ENCODE peak calls at places on chromosomes 12 and 14, in four cellular contexts. Y, S, C and I are unnamed samples.

GRCh38 chr14:101195309-101195724 is 291.8 kb upstream of the RTL1 start:
- DNase-seq in S (no peak), Y (no peak), C (no peak), I (no peak)

GRCh38 chr12:124448955-124449622 is 118.3 kb downstream of the NCOR2 start:
- DNase-seq in Y (no peak), C (no peak), S (no peak), I (no peak)

GRCh38 chr12:123096159-123096558 is 54.7 kb downstream of the PITPNM2 start:
- DNase-seq in Y (no peak), C (no peak), S (no peak), I (no peak)

GRCh38 chr14:89139404-89140247 is 277.4 kb downstream of the FOXN3 start:
- DNase-seq in C (no peak), S (no peak), Y (no peak), I (no peak)

GRCh38 chr12:6383572-6384498 is at the start of gene LTBR:
- DNase-seq in Y (peak), C (no peak), S (peak), I (no peak)

GRCh38 chr12:25648460-25648859 is 95.4 kb upstream of the LMNTD1 start:
- DNase-seq in C (no peak), Y (peak), S (peak), I (no peak)

GRCh38 chr12:72546106-72546505 is 273.9 kb downstream of the TRHDE start:
- DNase-seq in C (no peak), Y (no peak), S (peak), I (no peak)

GRCh38 chr14:71481215-71481614 is 451.0 kb upstream of the RGS6 start:
- DNase-seq in S (no peak), Y (no peak), C (no peak), I (no peak)

GRCh38 chr12:19833775-19834501 is 394.6 kb downstream of the AEBP2 start:
- DNase-seq in C (no peak), Y (no peak), S (peak), I (no peak)

GRCh38 chr14:104169765-104170113 is 31.4 kb downstream of the KIF26A start:
- DNase-seq in Y (peak), S (no peak), C (no peak), I (no peak)

GRCh38 chr14:106845286-106846087 is 1319.1 kb downstream of the TMEM121 start:
- DNase-seq in Y (no peak), C (no peak), S (no peak), I (peak)

GRCh38 chr12:15477761-15478160 is 155.5 kb downstream of the PTPRO start:
- DNase-seq in C (no peak), S (no peak), Y (no peak), I (no peak)

GRCh38 chr14:64708148-64709004 is 4.2 kb downstream of the PLEKHG3 start:
- DNase-seq in S (peak), Y (peak), C (no peak), I (no peak)

GRCh38 chr14:99273025-99273723 is 1.2 kb upstream of the BCL11B start:
- DNase-seq in S (no peak), C (no peak), Y (no peak), I (peak)

GRCh38 chr14:99273724-99274345 is 1.8 kb upstream of the BCL11B start:
- DNase-seq in C (no peak), S (no peak), Y (no peak), I (no peak)

GRCh38 chr14:99275222-99275584 is 3.2 kb upstream of the BCL11B start:
- DNase-seq in Y (no peak), S (no peak), C (no peak), I (no peak)

GRCh38 chr14:99276482-99276881 is 4.5 kb upstream of the BCL11B start:
- DNase-seq in S (no peak), C (no peak), Y (no peak), I (no peak)

DNA sequence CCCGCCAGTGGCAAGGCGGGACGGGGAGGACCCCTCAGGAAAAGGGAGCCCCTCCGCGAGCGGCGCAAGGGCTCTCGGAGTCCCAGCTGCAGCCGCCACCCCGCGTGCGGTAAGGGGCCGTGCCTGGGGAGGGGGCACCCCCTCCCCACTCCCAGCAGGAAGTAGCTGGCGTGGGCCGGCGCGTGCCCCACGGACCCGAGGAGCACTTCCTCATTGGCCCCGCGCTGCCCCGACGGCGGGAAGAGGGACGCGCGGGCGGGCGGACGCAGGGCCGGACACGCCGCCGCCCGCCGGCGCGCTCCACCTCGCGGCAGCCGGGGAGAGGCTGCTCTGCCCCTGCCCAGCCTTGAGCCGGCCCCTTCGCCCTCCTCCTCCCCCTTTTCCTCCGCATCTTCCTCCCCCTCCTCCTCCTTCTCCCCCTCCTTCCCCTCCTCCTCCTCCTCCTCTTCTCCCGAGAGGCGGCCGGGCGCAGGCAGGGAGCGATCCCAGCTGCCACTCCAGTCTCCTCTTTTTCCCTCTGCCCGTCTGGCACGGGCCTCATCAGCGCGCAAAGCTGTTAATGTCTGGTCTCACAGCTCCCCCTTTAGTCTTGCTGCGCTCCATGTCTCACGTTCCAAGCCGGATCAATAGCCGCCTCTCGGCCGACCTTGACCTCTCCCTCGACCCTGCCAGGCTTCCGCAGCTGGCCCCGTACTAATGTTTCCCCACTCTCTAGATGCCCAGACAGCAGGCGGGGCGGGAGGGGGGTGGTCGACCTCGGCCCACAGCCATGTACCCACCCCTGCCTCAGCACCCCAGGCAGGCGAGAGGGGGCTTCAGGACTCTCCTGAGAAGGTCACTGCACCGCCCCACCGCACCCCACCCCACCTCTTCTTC is 2.6 kb upstream of the BCL11B start:
- DNase-seq in S (peak), C (peak), Y (peak), I (peak)
- TF ChIP-seq CTCF in S (peak), C (peak), Y (no peak), I (peak)

GRCh38 chr12:32891956-32892355 is 4.6 kb downstream of the PKP2 start:
- DNase-seq in Y (no peak), C (no peak), S (peak), I (no peak)

GRCh38 chr12:32893458-32893857 is 3.1 kb downstream of the PKP2 start:
- DNase-seq in C (no peak), S (peak), Y (no peak), I (no peak)

GRCh38 chr12:32891526-32891925 is 5.1 kb downstream of the PKP2 start:
- DNase-seq in Y (no peak), S (peak), C (no peak), I (no peak)

GRCh38 chr12:32894566-32894965 is 2.0 kb downstream of the PKP2 start:
- DNase-seq in S (no peak), Y (no peak), C (peak), I (no peak)

GRCh38 chr12:32893008-32893407 is 3.6 kb downstream of the PKP2 start:
- DNase-seq in C (no peak), S (no peak), Y (no peak), I (no peak)
- H3K4me3 ChIP-seq in C (peak), S (peak), Y (peak), I (no peak)

GRCh38 chr14:90732142-90732541 is 84.1 kb downstream of the TTC7B start:
- DNase-seq in Y (no peak), S (no peak), C (no peak), I (no peak)

GRCh38 chr14:90726656-90727055 is 89.6 kb downstream of the TTC7B start:
- DNase-seq in C (no peak), Y (no peak), S (peak), I (no peak)

GRCh38 chr14:90727082-90727481 is 89.1 kb downstream of the TTC7B start:
- DNase-seq in S (no peak), Y (no peak), C (no peak), I (no peak)

GRCh38 chr14:90730367-90730766 is 85.9 kb downstream of the TTC7B start:
- DNase-seq in Y (no peak), S (no peak), C (no peak), I (no peak)

DNA sequence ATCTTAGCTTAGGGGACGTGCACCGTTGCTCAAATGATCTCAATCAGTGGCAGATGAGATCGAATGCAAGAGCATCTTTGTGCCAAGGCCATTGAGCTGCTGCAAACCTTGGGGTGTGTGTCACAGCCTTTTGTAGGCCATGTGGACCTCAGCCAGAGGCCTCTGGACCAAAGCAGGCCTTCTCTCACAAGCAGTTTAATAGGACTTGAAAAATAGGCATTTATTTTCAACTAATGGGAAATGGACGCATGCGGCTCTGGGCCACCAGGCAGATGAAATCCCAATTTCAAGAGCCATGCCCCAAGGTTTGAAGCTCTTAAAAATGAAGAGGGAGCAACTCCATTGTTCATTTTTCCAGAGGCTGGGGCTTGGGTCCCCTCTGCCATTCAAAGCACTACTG is 87.3 kb downstream of the TTC7B start:
- DNase-seq in Y (no peak), S (no peak), C (no peak), I (no peak)
- TF ChIP-seq CTCF in Y (no peak), S (no peak), C (no peak), I (no peak)

DNA sequence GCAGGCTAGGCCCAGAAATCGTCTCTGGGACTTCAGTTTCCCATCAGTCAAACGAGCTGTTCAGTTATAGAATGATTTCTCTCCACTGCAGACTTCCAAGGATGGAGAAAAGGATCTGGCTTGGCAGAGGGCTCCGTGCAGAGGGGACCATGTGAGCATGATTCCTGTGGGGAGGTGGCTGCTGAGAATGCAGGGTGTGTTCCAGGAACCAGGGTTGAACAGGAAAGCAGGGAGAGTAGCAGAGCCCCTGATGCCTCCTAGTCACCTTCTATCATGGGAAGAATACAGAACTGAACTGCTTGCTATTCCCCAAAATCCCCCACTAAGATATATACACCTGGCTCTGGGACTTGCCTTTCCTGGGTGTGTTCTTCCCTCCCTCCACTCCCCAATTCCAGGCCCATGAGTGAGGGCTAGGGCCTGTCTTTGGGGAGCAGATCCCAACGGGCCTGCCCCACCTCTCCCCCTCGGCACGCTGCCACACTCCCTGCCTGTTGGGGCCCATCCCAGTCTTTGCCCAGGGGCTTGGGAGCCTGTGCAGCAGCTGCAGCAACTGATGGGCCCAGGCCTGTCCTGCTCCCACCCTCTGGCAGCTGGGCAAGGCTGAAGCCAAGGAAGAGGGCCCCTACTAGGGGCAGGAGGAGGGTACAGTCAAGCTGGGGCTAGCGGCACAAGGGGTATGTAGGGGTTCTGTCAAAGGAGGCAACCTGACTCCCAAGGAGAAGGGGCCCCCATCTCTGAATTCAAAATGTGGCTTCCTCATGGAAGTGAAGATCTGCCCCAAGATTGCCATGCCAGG is 3.3 kb downstream of the AJUBA start:
- DNase-seq in C (no peak), Y (no peak), S (no peak), I (no peak)
- H3K4me3 ChIP-seq in C (no peak), Y (no peak), S (no peak), I (no peak)

GRCh38 chr14:50113381-50113811 is 3.0 kb downstream of the VCPKMT start:
- DNase-seq in Y (no peak), C (peak), S (no peak), I (peak)

GRCh38 chr14:50110323-50111037 is 5.9 kb downstream of the VCPKMT start:
- DNase-seq in C (no peak), Y (no peak), S (no peak), I (no peak)

GRCh38 chr14:50107850-50108249 is 8.5 kb downstream of the VCPKMT start:
- DNase-seq in C (no peak), Y (no peak), S (no peak), I (no peak)

GRCh38 chr14:50106178-50106577 is 10.2 kb downstream of the VCPKMT start:
- DNase-seq in S (no peak), Y (no peak), C (no peak), I (no peak)

GRCh38 chr14:50109342-50109741 is 7.0 kb downstream of the VCPKMT start:
- DNase-seq in C (no peak), Y (no peak), S (peak), I (no peak)
- TF ChIP-seq CTCF in C (no peak), Y (no peak), S (peak), I (no peak)

GRCh38 chr14:105527381-105528196 is 1.2 kb downstream of the TMEM121 start:
- DNase-seq in Y (no peak), C (no peak), S (no peak), I (no peak)
- H3K4me3 ChIP-seq in Y (peak), C (peak), S (peak), I (peak)